ENCODE peak calls at places on chromosomes 7 and 10, in nine cellular contexts. I is NB4; C is COLO829; F is GM06990; W is retina; A is right cardiac atrium; O is T1000; S is activated CD4-positive, alpha-beta T cell treated with anti-CD3 and anti-CD28 coated beads, Interleukin-2, amount 10 ng/mL, durations not matched to agents 7 days and 5 days; T is natural killer cell. J is an unnamed sample.

GRCh38 chr7:142813262-142813661 is 41.6 kb upstream of the EPHB6 start:
- DNase-seq in F (no peak), C (no peak), I (no peak), O (peak; percentile 64), A (no peak), S (no peak), T (no peak), W (no peak), J (no peak)

GRCh38 chr10:48215983-48216505 is 58.5 kb downstream of the FRMPD2 start:
- DNase-seq in W (no peak), T (no peak), S (no peak), C (no peak), A (no peak), I (no peak), O (no peak), F (no peak), J (no peak)

GRCh38 chr10:13453896-13454295 is 74.9 kb downstream of the BEND7 start:
- DNase-seq in S (peak; percentile 22), I (peak; percentile 33), O (no peak), W (no peak), C (no peak), A (no peak), F (no peak), T (no peak), J (no peak)

GRCh38 chr7:154775681-154776080 is 227.2 kb downstream of the PAXIP1 start:
- DNase-seq in O (no peak), C (no peak), I (no peak), A (no peak), W (no peak), T (no peak), S (no peak), F (no peak), J (no peak)

GRCh38 chr7:38410056-38410455 is 136.6 kb upstream of the TARP start:
- DNase-seq in F (no peak), W (no peak), T (no peak), C (no peak), I (no peak), A (no peak), O (no peak), S (no peak), J (no peak)

GRCh38 chr7:66597472-66597871 is 31.2 kb upstream of the KCTD7 start:
- DNase-seq in F (no peak), O (no peak), W (no peak), T (no peak), C (no peak), I (no peak), S (no peak), A (no peak), J (no peak)

GRCh38 chr7:70505886-70506285 is 626.1 kb upstream of the GALNT17 start:
- DNase-seq in O (no peak), I (no peak), C (no peak), S (no peak), W (no peak), F (no peak), T (no peak), A (no peak), J (no peak)

GRCh38 chr7:67311901-67312300 is 315.3 kb downstream of the TYW1 start:
- DNase-seq in F (no peak), I (no peak), W (no peak), T (no peak), S (no peak), A (no peak), C (no peak), O (no peak), J (no peak)

GRCh38 chr7:101402081-101402779 is 39.6 kb downstream of the COL26A1 start:
- DNase-seq in S (no peak), C (no peak), A (no peak), W (peak; percentile 27), I (no peak), F (no peak), O (no peak), T (no peak), J (no peak)

GRCh38 chr7:35752727-35753126 is 48.1 kb upstream of the SEPTIN7 start:
- DNase-seq in S (no peak), W (no peak), T (no peak), I (no peak), C (peak; percentile 42), F (no peak), A (no peak), O (no peak), J (no peak)

GRCh38 chr7:26439502-26440252 is 148.0 kb downstream of the SNX10 start:
- DNase-seq in T (no peak), I (no peak), F (no peak), W (peak; percentile 71), O (no peak), S (no peak), C (no peak), A (no peak), J (no peak)

GRCh38 chr10:62467509-62467908 is 93.3 kb downstream of the ZNF365 start:
- DNase-seq in A (no peak), S (no peak), C (no peak), W (no peak), I (no peak), F (no peak), O (no peak), T (no peak), J (no peak)

GRCh38 chr10:113539789-113540188 is 13.1 kb upstream of the HABP2 start:
- DNase-seq in C (no peak), A (no peak), I (peak; percentile 85), F (no peak), S (no peak), O (peak; percentile 7), T (no peak), W (no peak), J (no peak)

GRCh38 chr7:125773113-125773800 is 843.6 kb upstream of the POT1 start:
- DNase-seq in W (no peak), T (no peak), I (no peak), S (no peak), C (no peak), F (no peak), A (no peak), O (no peak), J (peak; percentile 45)

GRCh38 chr10:4215963-4216575 is 431.1 kb upstream of the KLF6 start:
- DNase-seq in S (no peak), O (no peak), I (no peak), C (no peak), T (no peak), A (peak; percentile 52), W (no peak), F (no peak), J (no peak)

GRCh38 chr7:148856035-148856881 is 27.8 kb downstream of the EZH2 start:
- DNase-seq in I (peak; percentile 65), A (peak; percentile 45), C (peak; percentile 35), W (no peak), S (peak; percentile 68), O (no peak), T (no peak), F (no peak), J (no peak)

GRCh38 chr10:12056758-12057157 is 12.0 kb upstream of the DHTKD1 start:
- DNase-seq in O (no peak), T (no peak), F (no peak), W (no peak), I (no peak), A (no peak), S (no peak), C (no peak), J (no peak)

GRCh38 chr7:570801-571070 is 51.1 kb upstream of the PDGFA start:
- DNase-seq in I (no peak), A (no peak), C (no peak), T (no peak), O (no peak), W (no peak), F (no peak), S (no peak), J (no peak)

GRCh38 chr10:113959383-113959760 is 84.3 kb upstream of the ADRB1 start:
- DNase-seq in T (no peak), W (no peak), A (peak; percentile 45), S (no peak), I (no peak), O (no peak), F (peak; percentile 75), C (no peak), J (no peak)

GRCh38 chr7:26688936-26689506 is 175.4 kb downstream of the SKAP2 start:
- DNase-seq in I (peak; percentile 34), C (no peak), W (no peak), S (no peak), A (no peak), F (peak; percentile 52), T (no peak), O (no peak), J (no peak)

GRCh38 chr7:6106140-6106904 is 75.1 kb downstream of the ANKRD61 start:
- DNase-seq in O (no peak), C (peak; percentile 18), W (peak; percentile 17), A (peak; percentile 64), I (peak; percentile 76), S (peak; percentile 58), T (no peak), F (peak; percentile 19), J (no peak)

GRCh38 chr7:31981874-31982390 is 88.3 kb downstream of the PDE1C start:
- DNase-seq in C (no peak), S (no peak), A (peak; percentile 62), O (no peak), T (no peak), F (no peak), I (no peak), W (no peak), J (no peak)

GRCh38 chr7:27889800-27890199 is 149.8 kb downstream of the TAX1BP1 start:
- DNase-seq in I (no peak), F (no peak), C (no peak), A (no peak), S (no peak), T (no peak), W (no peak), O (no peak), J (no peak)

GRCh38 chr10:104123397-104123796 is 1.4 kb downstream of the SFR1 start:
- DNase-seq in C (no peak), O (no peak), T (no peak), A (no peak), S (no peak), F (no peak), W (no peak), I (peak; percentile 30), J (no peak)

GRCh38 chr7:72540106-72540611 is 128.0 kb upstream of the CALN1 start:
- DNase-seq in C (no peak), I (no peak), F (no peak), S (no peak), T (no peak), W (no peak), A (no peak), O (no peak), J (no peak)

GRCh38 chr10:52986120-52986519 is 213.5 kb upstream of the MBL2 start:
- DNase-seq in T (no peak), W (no peak), I (no peak), C (no peak), A (no peak), S (no peak), O (no peak), F (no peak), J (no peak)

GRCh38 chr10:116625845-116626244 is 5.1 kb downstream of the PNLIPRP2 start:
- DNase-seq in A (no peak), W (no peak), S (no peak), F (no peak), I (no peak), O (no peak), C (no peak), T (no peak), J (no peak)

GRCh38 chr7:106371629-106372028 is 86.8 kb upstream of the NAMPT start:
- DNase-seq in I (peak; percentile 20), W (no peak), O (no peak), F (no peak), A (peak; percentile 58), T (no peak), S (no peak), C (peak; percentile 24), J (no peak)

GRCh38 chr7:28292826-28293528 is 112.4 kb upstream of the JAZF1 start:
- DNase-seq in S (no peak), O (no peak), T (no peak), A (no peak), I (no peak), C (no peak), F (peak; percentile 32), W (no peak), J (no peak)

GRCh38 chr10:101293007-101293723 is 60.8 kb upstream of the BTRC start:
- DNase-seq in C (no peak), T (no peak), S (no peak), F (no peak), O (no peak), W (peak; percentile 72), I (no peak), A (no peak), J (no peak)

GRCh38 chr10:8180348-8180747 is 125.9 kb downstream of the GATA3 start:
- DNase-seq in F (no peak), W (peak; percentile 3), I (no peak), O (no peak), A (no peak), T (no peak), C (no peak), S (no peak), J (no peak)